ENCODE peak calls at places on chromosome 1, in ten cellular contexts. I is lower leg skin, K is mesothelial cell of epicardium, Z is heart left ventricle, M is A549, Q is AG10803, B is GM10248, G is brain microvascular endothelial cell, T is HFF-Myc, Y is AG09309. R is an unnamed sample.

GRCh38 chr1:11721301-11721700 is 14.6 kb upstream of the AGTRAP start:
- DNase-seq in I (no peak), K (no peak), Z (no peak), M (no peak), Q (no peak), B (no peak), G (no peak), T (no peak), Y (no peak), R (no peak)

GRCh38 chr1:42756956-42757891 is 9.6 kb downstream of the P3H1 start:
- DNase-seq in I (no peak), K (no peak), Z (no peak), M (peak), Q (peak), B (peak), G (peak), T (peak), Y (no peak), R (no peak)

GRCh38 chr1:53107570-53108322 is 34.7 kb downstream of the SLC1A7 start:
- DNase-seq in I (no peak), K (no peak), Z (no peak), M (peak), Q (peak), B (no peak), G (peak), T (peak), Y (peak), R (peak)

GRCh38 chr1:225987491-225988316 is 11.4 kb downstream of the SDE2 start:
- DNase-seq in I (no peak), K (no peak), Z (no peak), M (peak), Q (peak), B (no peak), G (no peak), T (no peak), Y (no peak), R (no peak)

GRCh38 chr1:95086949-95087533 is 14.3 kb upstream of the ALG14 start:
- DNase-seq in I (no peak), K (no peak), Z (peak), M (peak), Q (peak), B (no peak), G (peak), T (peak), Y (peak), R (peak)

GRCh38 chr1:84480658-84481057 is 1.6 kb downstream of the RPF1 start:
- DNase-seq in I (no peak), K (no peak), Z (no peak), M (no peak), Q (no peak), B (peak), G (no peak), T (no peak), Y (no peak), R (no peak)

GRCh38 chr1:180247061-180247460 is 17.0 kb downstream of the LHX4 start:
- DNase-seq in I (no peak), K (no peak), Z (no peak), M (no peak), Q (no peak), B (no peak), G (no peak), T (no peak), Y (no peak), R (no peak)

GRCh38 chr1:147757015-147757990 is 3.1 kb downstream of the GJA5 start:
- DNase-seq in I (no peak), K (no peak), Z (no peak), M (no peak), Q (no peak), B (no peak), G (no peak), T (no peak), Y (no peak), R (no peak)

GRCh38 chr1:78334952-78335351 is 155.8 kb upstream of the PTGFR start:
- DNase-seq in I (no peak), K (no peak), Z (no peak), M (no peak), Q (peak), B (no peak), G (no peak), T (no peak), Y (no peak), R (no peak)

GRCh38 chr1:224666911-224667310 is 50.8 kb downstream of the CNIH3 start:
- DNase-seq in I (no peak), K (no peak), Z (no peak), M (no peak), Q (no peak), B (no peak), G (no peak), T (no peak), Y (no peak), R (no peak)

GRCh38 chr1:203860396-203860951 is 925 bp upstream of the SNRPE start:
- DNase-seq in I (no peak), K (peak), Z (no peak), M (no peak), Q (peak), B (no peak), G (no peak), T (no peak), Y (peak), R (no peak)

GRCh38 chr1:213905315-213905714 is 82.5 kb upstream of the PROX1 start:
- DNase-seq in I (no peak), K (no peak), Z (peak), M (no peak), Q (no peak), B (no peak), G (no peak), T (no peak), Y (no peak), R (no peak)

GRCh38 chr1:151002611-151003010 is 4.1 kb downstream of the MINDY1 start:
- DNase-seq in I (no peak), K (no peak), Z (no peak), M (no peak), Q (no peak), B (no peak), G (no peak), T (no peak), Y (no peak), R (no peak)
- TF ChIP-seq CTCF in I (no peak), K (no peak), Z (no peak), M (no peak), Q (no peak), B (no peak), G (no peak), T (no peak), Y (no peak), R (no peak)

DNA sequence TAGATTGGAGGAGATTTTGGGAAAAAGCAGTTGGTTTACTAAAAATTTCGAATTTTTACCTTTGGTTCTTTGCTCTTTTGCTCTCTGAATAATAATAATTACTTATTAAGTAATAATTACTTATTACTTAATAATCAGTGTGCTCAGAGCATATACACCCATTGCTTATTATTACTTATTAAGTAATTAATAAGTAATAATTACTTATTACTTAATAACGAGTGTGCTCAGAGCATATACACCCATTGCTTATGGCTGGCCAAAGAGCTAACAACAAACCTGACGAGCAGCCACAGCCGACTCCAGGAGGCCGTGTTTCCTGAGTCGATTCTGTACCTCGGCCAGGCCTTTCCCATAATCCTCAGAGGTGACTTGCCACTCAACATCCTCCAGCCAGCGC is 20.5 kb downstream of the SPTA1 start:
- DNase-seq in I (no peak), K (no peak), Z (no peak), M (no peak), Q (no peak), B (no peak), G (no peak), T (no peak), Y (no peak), R (no peak)
- TF ChIP-seq CTCF in I (no peak), K (no peak), Z (no peak), M (no peak), Q (no peak), B (no peak), G (no peak), T (no peak), Y (no peak), R (no peak)

DNA sequence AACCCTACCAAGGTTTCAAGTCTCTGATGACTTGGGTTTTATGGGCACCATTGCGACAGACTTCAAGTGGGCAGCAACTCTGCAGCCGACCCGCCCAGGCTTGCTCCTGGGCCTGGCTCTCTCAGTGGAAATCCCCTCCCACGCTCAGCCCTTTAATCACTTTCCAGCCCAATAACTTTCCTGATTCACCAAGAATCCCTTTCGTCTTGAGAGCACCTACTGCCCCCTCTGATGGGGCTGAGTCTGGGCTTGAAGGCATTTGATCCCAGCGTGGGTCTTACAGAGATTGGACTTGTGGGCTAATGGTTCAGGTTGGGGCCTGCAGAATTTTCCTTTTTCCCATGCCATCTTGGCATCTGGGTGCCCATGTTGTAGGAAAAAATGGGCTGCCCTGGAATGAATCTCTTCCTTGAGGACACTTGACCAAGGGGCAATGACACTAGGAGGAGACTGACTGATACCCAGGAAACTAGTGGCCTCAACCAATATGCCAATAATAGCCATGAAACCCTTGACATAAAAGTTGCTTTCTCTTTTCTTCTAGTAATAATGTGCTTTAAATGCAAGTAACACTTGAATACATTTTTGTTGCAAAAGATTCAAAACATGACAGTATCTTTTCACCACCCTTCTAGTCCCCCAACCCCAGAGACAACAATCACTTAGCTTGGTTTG is 7.8 kb upstream of the PHLDA3 start:
- DNase-seq in I (no peak), K (no peak), Z (no peak), M (no peak), Q (peak), B (no peak), G (no peak), T (no peak), Y (no peak), R (no peak)
- TF ChIP-seq CTCF in I (no peak), K (no peak), Z (no peak), M (no peak), Q (no peak), B (no peak), G (no peak), T (no peak), Y (no peak), R (no peak)

DNA sequence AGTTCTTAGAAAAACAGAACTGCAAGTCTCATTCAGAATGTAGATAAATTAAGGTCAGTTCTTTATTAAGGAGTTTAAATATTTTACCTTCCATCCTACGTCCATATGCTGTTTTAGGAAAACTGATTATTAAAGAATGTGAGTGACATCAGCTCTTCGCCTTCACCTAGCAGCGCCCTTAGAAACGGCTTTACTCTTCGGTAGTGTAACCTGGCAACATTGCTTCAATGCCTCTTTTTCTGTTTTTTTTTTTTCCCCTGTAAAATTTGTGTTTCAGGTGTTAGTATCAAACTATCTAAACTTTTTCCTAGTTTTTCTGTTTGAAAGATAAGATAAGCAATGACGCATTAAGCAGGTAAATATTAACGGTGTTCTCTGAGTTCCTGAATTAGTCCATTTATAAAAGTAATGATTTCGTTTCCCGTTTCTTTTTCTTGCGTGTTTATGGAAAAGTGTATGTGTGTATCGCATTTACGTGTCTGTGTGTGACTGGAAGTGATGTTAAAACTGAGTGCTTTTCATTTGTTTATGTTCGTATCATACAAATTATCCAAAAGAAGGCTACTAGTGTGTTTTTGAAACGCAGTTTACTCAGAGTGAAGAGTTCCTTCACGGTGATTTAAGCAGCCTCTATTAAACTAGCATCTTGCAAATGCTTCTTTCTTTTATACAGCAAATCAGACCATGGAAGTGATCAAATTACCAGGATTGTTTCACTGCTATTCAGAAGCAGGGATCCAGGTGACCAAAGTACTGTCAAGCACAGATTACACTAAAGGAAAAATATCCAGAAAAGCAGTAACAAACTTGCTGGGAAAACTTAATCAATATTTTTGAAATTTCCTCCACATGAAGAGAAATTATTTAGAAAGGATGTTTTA is 139.0 kb downstream of the SDCCAG8 start:
- DNase-seq in I (no peak), K (no peak), Z (no peak), M (no peak), Q (no peak), B (no peak), G (no peak), T (no peak), Y (no peak), R (no peak)
- TF ChIP-seq CTCF in I (no peak), K (no peak), Z (no peak), M (no peak), Q (no peak), B (no peak), G (no peak), T (no peak), Y (no peak), R (no peak)

GRCh38 chr1:176878750-176879536 is 285.6 kb downstream of the ASTN1 start:
- DNase-seq in I (no peak), K (no peak), Z (no peak), M (no peak), Q (no peak), B (no peak), G (no peak), T (no peak), Y (no peak), R (no peak)
- TF ChIP-seq CTCF in I (no peak), K (no peak), Z (no peak), M (no peak), Q (no peak), B (no peak), G (no peak), T (no peak), Y (no peak), R (no peak)

GRCh38 chr1:208036177-208036808 is 125.4 kb upstream of the CD34 start:
- DNase-seq in I (no peak), K (no peak), Z (no peak), M (peak), Q (peak), B (no peak), G (peak), T (no peak), Y (no peak), R (no peak)
- TF ChIP-seq CTCF in I (no peak), K (no peak), Z (peak), M (peak), Q (peak), B (no peak), G (peak), T (no peak), Y (peak), R (peak)

DNA sequence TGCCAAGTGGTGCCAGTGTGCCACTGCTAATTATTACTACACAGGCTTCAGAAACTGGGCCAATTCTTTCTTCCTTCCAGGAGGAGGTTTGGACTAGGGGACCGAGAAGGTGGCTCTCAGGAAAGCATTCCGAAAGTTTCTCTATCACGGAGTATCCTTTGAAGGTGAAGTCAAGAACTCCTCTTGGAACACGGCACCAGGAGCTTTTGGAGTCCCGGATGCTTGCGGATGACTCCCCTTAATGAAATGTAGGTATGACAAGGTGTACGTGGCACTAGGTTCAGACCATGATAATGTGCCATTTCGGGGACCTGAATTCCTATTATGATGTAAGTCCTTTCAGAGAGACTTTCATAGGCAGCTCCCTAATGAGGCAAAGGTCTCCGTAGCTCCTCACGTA is 634.1 kb downstream of the KIF26B start:
- DNase-seq in I (no peak), K (no peak), Z (no peak), M (no peak), Q (no peak), B (no peak), G (no peak), T (no peak), Y (no peak), R (no peak)
- TF ChIP-seq CTCF in I (no peak), K (no peak), Z (no peak), M (no peak), Q (no peak), B (no peak), G (no peak), T (no peak), Y (no peak), R (no peak)

DNA sequence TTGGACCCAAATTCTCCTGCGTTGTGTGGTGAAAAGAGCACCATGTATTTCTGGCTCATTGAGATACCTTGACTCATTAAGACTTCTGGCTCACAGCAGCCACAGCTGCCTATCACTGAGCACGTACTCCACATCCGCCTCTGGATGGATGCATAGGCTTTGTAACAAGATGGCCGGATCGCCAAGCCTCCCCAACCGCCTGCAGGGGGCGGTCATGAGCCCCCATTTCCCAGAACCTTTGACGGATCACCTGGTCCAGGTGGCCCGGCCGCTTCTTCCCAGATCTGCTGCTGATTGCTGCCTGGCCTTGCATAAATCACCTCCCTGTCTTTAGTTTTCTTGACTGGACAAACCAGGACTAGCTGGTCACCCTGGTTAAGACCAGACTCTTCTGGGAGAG is 156.5 kb upstream of the KLHDC7A start:
- DNase-seq in I (no peak), K (no peak), Z (no peak), M (no peak), Q (no peak), B (no peak), G (no peak), T (no peak), Y (no peak), R (no peak)
- TF ChIP-seq CTCF in I (no peak), K (peak), Z (no peak), M (no peak), Q (no peak), B (no peak), G (no peak), T (peak), Y (no peak), R (no peak)

GRCh38 chr1:2786329-2787162 is 14.9 kb downstream of the TTC34 start:
- DNase-seq in I (peak), K (peak), Z (peak), M (peak), Q (no peak), B (peak), G (no peak), T (no peak), Y (no peak), R (no peak)
- TF ChIP-seq CTCF in I (no peak), K (peak), Z (peak), M (peak), Q (no peak), B (peak), G (peak), T (no peak), Y (no peak), R (no peak)

GRCh38 chr1:231954751-231955150 is 328.2 kb downstream of the DISC1 start:
- DNase-seq in I (no peak), K (no peak), Z (no peak), M (no peak), Q (no peak), B (no peak), G (no peak), T (no peak), Y (no peak), R (no peak)

GRCh38 chr1:231950732-231951131 is 324.1 kb downstream of the DISC1 start:
- DNase-seq in I (no peak), K (no peak), Z (no peak), M (no peak), Q (no peak), B (no peak), G (no peak), T (no peak), Y (no peak), R (no peak)

GRCh38 chr1:231951399-231951798 is 324.8 kb downstream of the DISC1 start:
- DNase-seq in I (no peak), K (no peak), Z (no peak), M (no peak), Q (peak), B (no peak), G (peak), T (no peak), Y (no peak), R (no peak)

DNA sequence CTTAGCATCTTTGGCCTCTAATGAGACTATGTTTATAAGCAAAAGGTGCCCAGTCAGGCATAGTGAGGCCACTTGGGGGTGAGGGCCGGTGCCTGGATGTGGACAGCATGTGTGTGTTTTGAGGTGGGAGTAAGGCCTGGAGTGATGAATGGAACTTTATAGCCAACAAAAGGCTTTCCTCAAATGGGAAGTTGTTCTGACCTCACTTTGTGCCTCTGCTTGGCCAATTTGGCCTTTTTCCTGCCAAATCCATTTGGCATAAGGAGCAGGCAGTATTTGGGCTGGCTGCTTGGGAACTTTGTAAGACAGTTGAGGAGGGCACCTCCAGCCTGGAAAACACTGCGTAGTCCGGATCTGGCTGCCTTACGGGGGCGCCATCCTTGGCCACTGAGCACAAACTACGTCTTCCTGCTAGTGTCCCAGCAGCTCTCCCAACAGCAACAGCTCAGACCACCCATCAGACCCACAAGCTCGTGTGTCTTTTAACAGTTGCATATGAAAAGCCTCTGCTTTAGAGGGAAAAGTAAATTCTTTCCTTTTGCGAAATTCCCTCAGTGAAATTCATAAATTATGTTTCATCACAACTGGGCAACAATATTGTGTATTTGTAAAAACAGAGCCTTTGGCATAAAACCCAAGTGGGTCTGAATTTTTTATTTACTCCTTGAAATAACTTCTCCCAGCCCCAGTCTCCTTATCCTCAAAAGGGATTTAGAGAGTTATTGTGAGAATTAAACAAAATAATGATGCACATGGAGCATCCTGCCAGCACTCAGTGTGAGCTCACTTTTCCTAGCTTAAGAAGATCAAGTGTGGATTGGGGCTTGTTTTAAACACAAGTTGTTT is 322.9 kb downstream of the DISC1 start:
- DNase-seq in I (no peak), K (no peak), Z (no peak), M (no peak), Q (peak), B (no peak), G (no peak), T (no peak), Y (no peak), R (no peak)
- TF ChIP-seq CTCF in I (no peak), K (no peak), Z (no peak), M (no peak), Q (peak), B (no peak), G (no peak), T (no peak), Y (no peak), R (no peak)